ENCODE peak calls at places on chromosomes 5 and 9, in eight cellular contexts. Q is heart left ventricle; H is dorsolateral prefrontal cortex; M is CD8-positive, alpha-beta T cell; L is PC-9; O is small intestine; S is aorta; C is ascending aorta. Y is an unnamed sample.

GRCh38 chr5:148740966-148741742 is 85.3 kb upstream of the ADRB2 start:
- DNase-seq in M (no peak), O (peak), H (no peak), Q (peak), S (no peak), C (no peak), L (peak), Y (no peak)

GRCh38 chr9:120191141-120191540 is 388.8 kb downstream of the CDK5RAP2 start:
- DNase-seq in H (no peak), L (no peak), C (no peak), O (no peak), Q (no peak), S (no peak), M (no peak), Y (no peak)

GRCh38 chr5:125595095-125595494 is 828.1 kb upstream of the GRAMD2B start:
- DNase-seq in O (no peak), L (no peak), C (no peak), Q (peak), M (no peak), S (no peak), H (peak), Y (peak)

GRCh38 chr5:21049900-21050299 is 1061.9 kb upstream of the CDH18 start:
- DNase-seq in C (no peak), O (no peak), H (no peak), L (no peak), M (no peak), Q (no peak), S (no peak), Y (no peak)

GRCh38 chr5:141641634-141642278 is 5.0 kb downstream of the RELL2 start:
- DNase-seq in M (no peak), Q (no peak), S (no peak), C (no peak), O (peak), H (no peak), L (peak), Y (no peak)

GRCh38 chr9:110650991-110651411 is 17.6 kb upstream of the MUSK start:
- DNase-seq in M (no peak), H (no peak), Q (no peak), C (no peak), O (no peak), S (no peak), L (no peak), Y (no peak)

GRCh38 chr5:66039701-66040100 is 104.4 kb upstream of the SREK1 start:
- DNase-seq in M (no peak), H (no peak), O (no peak), Q (no peak), L (no peak), C (no peak), S (no peak), Y (no peak)

GRCh38 chr9:90801507-90802289 is at the start of gene SYK:
- DNase-seq in O (peak), C (no peak), Q (peak), M (no peak), L (peak), S (peak), H (peak), Y (peak)

GRCh38 chr5:82560966-82561365 is 282.8 kb upstream of the RPS23 start:
- DNase-seq in H (no peak), M (no peak), L (no peak), C (no peak), Q (no peak), S (no peak), O (no peak), Y (no peak)

GRCh38 chr5:138569759-138570158 is 5.4 kb downstream of the HSPA9 start:
- DNase-seq in S (no peak), H (no peak), C (no peak), Q (no peak), L (no peak), M (no peak), O (no peak), Y (no peak)

GRCh38 chr9:134209731-134210311 is 45.5 kb upstream of the RNU6ATAC start:
- DNase-seq in M (no peak), H (no peak), S (peak), C (no peak), L (no peak), O (no peak), Q (peak), Y (no peak)

GRCh38 chr5:172274951-172275753 is 8.4 kb downstream of the UBTD2 start:
- DNase-seq in S (no peak), O (no peak), M (no peak), Q (no peak), L (peak), C (no peak), H (no peak), Y (no peak)

GRCh38 chr9:131603199-131603598 is 57.9 kb downstream of the PRRT1B start:
- DNase-seq in M (no peak), C (no peak), O (no peak), H (no peak), S (no peak), L (no peak), Q (no peak), Y (no peak)

GRCh38 chr9:93597142-93597706 is 20.8 kb downstream of the PHF2 start:
- DNase-seq in S (peak), L (no peak), O (no peak), Q (no peak), C (no peak), M (no peak), H (no peak), Y (no peak)

GRCh38 chr9:134328341-134328840 is 2.1 kb downstream of the RXRA start:
- DNase-seq in M (no peak), Q (peak), O (peak), C (no peak), H (no peak), S (peak), L (peak), Y (peak)

GRCh38 chr5:142888469-142889085 is 118.4 kb downstream of the ARHGAP26 start:
- DNase-seq in S (no peak), L (peak), H (no peak), C (no peak), Q (no peak), O (peak), M (no peak), Y (no peak)

GRCh38 chr5:73376618-73377170 is 71.9 kb downstream of the FOXD1 start:
- DNase-seq in H (no peak), O (no peak), Q (no peak), C (no peak), L (peak), S (no peak), M (no peak), Y (no peak)

GRCh38 chr5:158698768-158699167 is 400.9 kb downstream of the EBF1 start:
- DNase-seq in H (no peak), M (no peak), C (no peak), O (no peak), Q (no peak), L (no peak), S (no peak), Y (no peak)

GRCh38 chr9:124345063-124345462 is 70.2 kb downstream of the PSMB7 start:
- DNase-seq in O (no peak), Q (no peak), M (no peak), H (no peak), S (peak), C (no peak), L (no peak), Y (no peak)

GRCh38 chr9:92295240-92295790 is 1.8 kb upstream of the IARS1 start:
- DNase-seq in H (no peak), C (no peak), M (no peak), L (no peak), S (no peak), O (no peak), Q (no peak), Y (no peak)

GRCh38 chr9:108039491-108039890 is 549.9 kb upstream of the KLF4 start:
- DNase-seq in O (no peak), Q (no peak), S (no peak), M (no peak), L (peak), H (no peak), C (no peak), Y (no peak)

GRCh38 chr9:100598641-100599145 is 20.8 kb downstream of the CAVIN4 start:
- DNase-seq in H (peak), M (peak), O (peak), L (peak), S (peak), Q (peak), C (no peak), Y (peak)

GRCh38 chr9:70563437-70564204 is 149.2 kb upstream of the KLF9 start:
- DNase-seq in M (no peak), H (no peak), O (peak), C (no peak), S (no peak), L (no peak), Q (no peak), Y (no peak)

GRCh38 chr5:113020461-113021273 is 44.1 kb downstream of the DCP2 start:
- DNase-seq in Q (no peak), C (no peak), L (no peak), M (no peak), S (no peak), H (no peak), O (peak), Y (no peak)

GRCh38 chr9:133772581-133772980 is 34.4 kb upstream of the SARDH start:
- DNase-seq in M (no peak), S (no peak), Q (no peak), C (no peak), H (peak), O (no peak), L (no peak), Y (no peak)

GRCh38 chr5:78886650-78887230 is 98.4 kb downstream of the ARSB start:
- DNase-seq in Q (no peak), C (no peak), M (no peak), O (no peak), S (no peak), L (no peak), H (no peak), Y (no peak)

GRCh38 chr5:35963381-35963843 is 25.0 kb upstream of the CAPSL start:
- DNase-seq in M (no peak), O (peak), Q (no peak), C (no peak), H (no peak), S (no peak), L (no peak), Y (no peak)

GRCh38 chr9:137642118-137642601 is 23.4 kb downstream of the EHMT1 start:
- DNase-seq in C (no peak), L (no peak), O (no peak), M (no peak), H (no peak), S (no peak), Q (no peak), Y (no peak)

DNA sequence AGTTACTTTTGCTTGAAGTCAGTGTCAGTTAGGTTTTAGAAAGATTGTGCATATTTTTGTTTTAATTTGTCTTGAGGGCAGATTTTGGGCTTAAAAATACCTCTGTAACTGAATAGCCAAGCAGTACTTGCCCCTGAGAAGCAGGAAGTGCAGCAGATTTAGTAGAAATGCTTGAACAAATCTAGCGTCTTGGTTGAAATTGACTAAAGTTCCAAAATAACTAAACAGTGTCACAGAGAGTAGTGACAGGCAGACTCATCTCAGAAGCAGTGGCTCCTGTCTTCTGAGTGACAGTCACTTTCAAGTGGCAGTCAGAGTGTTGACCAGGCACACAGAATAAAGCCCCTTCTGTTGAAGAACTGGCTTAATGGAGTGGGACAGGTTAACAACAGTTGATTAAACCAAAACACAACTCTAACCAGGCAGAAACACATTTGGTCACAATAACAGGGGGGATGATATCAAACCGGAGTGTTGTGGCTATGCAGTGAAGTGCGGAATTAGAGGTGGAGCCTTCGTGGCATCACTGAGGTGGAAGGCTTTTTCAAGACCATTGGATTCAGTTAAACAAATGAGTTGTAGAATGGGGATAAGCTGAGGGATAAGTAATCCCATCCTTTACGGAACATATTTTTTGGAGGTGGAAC is 29.1 kb downstream of the TRIO start:
- DNase-seq in Q (no peak), O (no peak), C (no peak), M (no peak), L (no peak), S (no peak), H (no peak), Y (no peak)
- H3K4me3 ChIP-seq in Q (no peak), O (no peak), C (no peak), M (no peak), L (no peak), S (no peak), H (no peak), Y (no peak)

GRCh38 chr5:169974121-169974770 is 6.0 kb downstream of the INSYN2B start:
- DNase-seq in O (no peak), H (no peak), Q (no peak), M (no peak), C (no peak), L (no peak), S (no peak), Y (no peak)

GRCh38 chr5:169970334-169970733 is 10.0 kb downstream of the INSYN2B start:
- DNase-seq in S (no peak), O (no peak), H (no peak), L (no peak), Q (no peak), M (no peak), C (no peak), Y (no peak)

GRCh38 chr5:169970911-169971436 is 9.3 kb downstream of the INSYN2B start:
- DNase-seq in L (peak), H (no peak), C (no peak), S (no peak), M (no peak), O (no peak), Q (peak), Y (peak)

DNA sequence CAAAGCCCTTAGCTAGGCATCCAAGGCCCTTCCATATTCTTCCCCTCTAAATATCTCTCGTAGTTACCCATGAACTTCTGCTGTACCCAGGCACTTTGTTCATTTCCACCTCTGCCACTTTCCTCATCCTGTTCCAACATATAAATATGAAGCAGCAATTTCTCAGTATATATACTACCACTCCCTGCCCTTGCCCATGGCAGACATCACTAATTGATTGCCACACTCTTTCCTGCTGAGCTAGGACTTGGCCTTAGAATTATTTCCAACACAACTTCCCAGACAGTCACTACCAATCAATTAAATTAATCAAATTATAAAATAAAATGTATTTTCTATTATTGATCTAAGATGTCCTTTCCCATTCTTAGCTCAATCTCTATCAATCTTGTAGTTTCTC is 8.5 kb downstream of the INSYN2B start:
- DNase-seq in L (no peak), H (no peak), Q (no peak), S (no peak), C (no peak), O (no peak), M (no peak), Y (no peak)
- H3K27ac ChIP-seq in L (peak), H (no peak), Q (no peak), S (no peak), C (no peak), O (no peak), M (no peak), Y (no peak)

GRCh38 chr5:68220260-68220659 is 4.7 kb downstream of the PIK3R1 start:
- DNase-seq in H (no peak), S (no peak), M (no peak), L (no peak), C (no peak), Q (no peak), O (no peak), Y (no peak)
- H3K4me3 ChIP-seq in H (peak), S (no peak), M (no peak), L (no peak), C (peak), Q (peak), O (no peak), Y (peak)

DNA sequence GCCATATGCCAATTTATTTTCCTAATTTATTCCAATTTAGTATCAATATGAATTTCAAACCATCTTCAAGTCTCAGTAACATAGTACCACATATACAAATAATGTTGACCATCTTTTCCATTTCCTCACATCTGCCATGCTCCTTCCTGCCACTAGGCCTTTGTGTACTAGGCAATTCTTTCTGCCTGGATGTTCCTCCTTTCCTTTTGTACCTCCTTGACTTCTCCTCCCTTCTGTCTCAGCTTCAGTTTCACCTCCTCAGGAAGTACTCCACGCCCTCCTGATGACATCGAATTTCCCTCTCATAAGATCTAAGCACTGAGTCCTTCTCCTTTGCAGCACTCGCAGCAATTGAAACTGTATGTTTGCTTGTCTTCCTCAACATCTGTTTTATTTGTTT is 53.9 kb downstream of the MEF2C start:
- DNase-seq in H (no peak), C (no peak), S (no peak), O (no peak), M (no peak), L (no peak), Q (peak), Y (no peak)
- H3K27ac ChIP-seq in H (peak), C (peak), S (peak), O (peak), M (no peak), L (no peak), Q (peak), Y (peak)

DNA sequence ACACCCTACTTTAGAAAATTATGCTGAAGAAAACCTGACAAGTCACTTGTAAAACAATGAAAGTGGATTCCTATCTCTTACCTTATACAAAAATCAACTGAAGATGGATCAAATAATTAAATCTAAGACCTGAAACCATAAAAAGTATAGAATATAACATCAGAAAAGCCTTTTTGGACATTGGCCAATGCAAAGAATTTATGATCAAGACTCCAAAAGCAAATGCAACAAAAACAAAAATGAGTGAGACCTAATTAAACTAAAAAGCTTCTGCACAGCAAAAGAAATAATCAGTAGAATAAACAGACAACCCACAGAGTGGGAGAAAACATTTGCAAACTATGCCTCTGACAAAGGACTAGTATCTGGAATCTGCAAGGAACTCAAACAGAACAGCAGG is 303.0 kb upstream of the CDH9 start:
- DNase-seq in M (no peak), S (no peak), H (no peak), L (no peak), C (no peak), O (no peak), Q (no peak), Y (no peak)
- H3K4me3 ChIP-seq in M (no peak), S (no peak), H (no peak), L (no peak), C (no peak), O (no peak), Q (no peak), Y (no peak)

GRCh38 chr5:150638488-150639316 is 1.8 kb upstream of the SYNPO start:
- DNase-seq in O (no peak), L (no peak), C (no peak), S (peak), M (no peak), Q (no peak), H (no peak), Y (no peak)

GRCh38 chr5:150637245-150638052 is 3.0 kb upstream of the SYNPO start:
- DNase-seq in S (peak), C (no peak), O (no peak), M (no peak), H (no peak), Q (no peak), L (peak), Y (no peak)

GRCh38 chr5:150639317-150639738 is 1.1 kb upstream of the SYNPO start:
- DNase-seq in Q (no peak), H (no peak), S (peak), M (no peak), O (no peak), C (no peak), L (no peak), Y (no peak)

GRCh38 chr5:150638053-150638444 is 2.4 kb upstream of the SYNPO start:
- DNase-seq in M (no peak), O (no peak), L (no peak), C (no peak), H (no peak), Q (no peak), S (no peak), Y (no peak)

GRCh38 chr5:150636391-150637244 is 3.8 kb upstream of the SYNPO start:
- DNase-seq in O (no peak), M (no peak), C (no peak), Q (peak), S (peak), H (no peak), L (peak), Y (peak)
- H3K27ac ChIP-seq in O (peak), M (no peak), C (peak), Q (peak), S (peak), H (peak), L (peak), Y (peak)

DNA sequence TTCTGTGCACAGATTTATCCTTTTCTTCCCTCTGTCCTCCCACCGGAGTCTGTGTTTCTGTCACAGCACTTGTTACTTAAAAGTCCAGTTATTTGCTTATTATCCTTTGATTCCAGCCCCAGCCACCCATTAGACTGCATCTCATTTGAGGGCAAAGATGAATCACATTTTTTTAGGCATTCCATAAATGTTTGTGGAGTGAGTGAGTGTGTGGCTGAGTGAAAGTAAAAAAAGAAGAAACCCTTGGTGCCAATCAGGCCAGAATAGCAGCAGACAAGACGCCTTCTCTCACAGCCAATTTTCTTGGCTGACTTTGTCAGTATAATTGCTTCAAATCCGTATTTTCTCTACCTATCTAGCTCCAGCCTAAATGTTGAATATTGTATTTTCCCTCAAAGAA is 613.0 kb upstream of the WWC1 start:
- DNase-seq in Q (no peak), L (peak), M (no peak), C (no peak), S (no peak), O (no peak), H (no peak), Y (no peak)
- H3K4me3 ChIP-seq in Q (no peak), L (no peak), M (no peak), C (no peak), S (no peak), O (no peak), H (no peak), Y (no peak)

GRCh38 chr9:114285166-114285867 is 37.6 kb upstream of the ORM1 start:
- DNase-seq in C (peak), M (no peak), O (no peak), H (peak), S (peak), Q (peak), L (no peak), Y (peak)
- H3K27ac ChIP-seq in C (no peak), M (no peak), O (no peak), H (no peak), S (no peak), Q (no peak), L (no peak), Y (no peak)

GRCh38 chr5:157558681-157559080 is 16.9 kb downstream of the ADAM19 start:
- DNase-seq in C (no peak), L (peak), M (no peak), O (no peak), Q (no peak), S (no peak), H (no peak), Y (no peak)

GRCh38 chr5:157560560-157560959 is 15.0 kb downstream of the ADAM19 start:
- DNase-seq in M (no peak), H (no peak), C (no peak), L (no peak), Q (no peak), O (no peak), S (no peak), Y (no peak)

GRCh38 chr5:157556615-157557418 is 18.8 kb downstream of the ADAM19 start:
- DNase-seq in H (no peak), M (no peak), O (no peak), S (no peak), L (no peak), C (no peak), Q (no peak), Y (no peak)

GRCh38 chr5:157559301-157559700 is 16.3 kb downstream of the ADAM19 start:
- DNase-seq in Q (no peak), M (no peak), L (peak), O (no peak), S (no peak), C (no peak), H (no peak), Y (no peak)

GRCh38 chr5:157558089-157558595 is 17.4 kb downstream of the ADAM19 start:
- DNase-seq in M (no peak), C (no peak), O (no peak), L (peak), Q (no peak), S (no peak), H (no peak), Y (no peak)
- H3K4me3 ChIP-seq in M (no peak), C (no peak), O (no peak), L (peak), Q (no peak), S (no peak), H (no peak), Y (no peak)

Y was measured in left ventricle myocardium inferior.